ENCODE peak calls at places on chromosome 19, in seven cellular contexts. R is stomach, S is heart left ventricle, N is MCF 10A, P is heart right ventricle, M is upper lobe of right lung, D is body of pancreas. T is an unnamed sample.
A peak's percentile ranks its signal among the peaks of the same experiment; 100 is the strongest.

GRCh38 chr19:1302534-1303239 is 17.0 kb downstream of the EFNA2 start:
- DNase-seq in D (no peak), P (no peak), M (no peak), R (no peak), S (no peak), N (no peak), T (no peak)

GRCh38 chr19:44696939-44697669 is 1.8 kb upstream of the CEACAM16 start:
- DNase-seq in D (peak; percentile 77), R (no peak), M (peak; percentile 76), P (no peak), S (no peak), N (no peak), T (no peak)

GRCh38 chr19:49977846-49978245 is 16.9 kb upstream of the SIGLEC11 start:
- DNase-seq in R (no peak), D (no peak), S (no peak), P (no peak), M (no peak), N (no peak), T (no peak)

GRCh38 chr19:48506138-48506733 is 5.4 kb downstream of the LMTK3 start:
- DNase-seq in S (no peak), R (no peak), D (no peak), N (peak; percentile 76), P (no peak), M (no peak), T (no peak)

GRCh38 chr19:17830567-17831418 is 9.5 kb upstream of the INSL3 start:
- DNase-seq in N (no peak), P (peak; percentile 39), D (peak; percentile 88), R (peak; percentile 90), M (peak; percentile 69), S (no peak), T (no peak)

GRCh38 chr19:48090281-48090802 is 20.3 kb downstream of the PLA2G4C start:
- DNase-seq in M (no peak), R (no peak), D (peak; percentile 11), S (no peak), P (no peak), N (no peak), T (no peak)

GRCh38 chr19:31555634-31556215 is 206.5 kb upstream of the TSHZ3 start:
- DNase-seq in N (no peak), S (no peak), R (no peak), D (no peak), M (no peak), P (no peak), T (no peak)

GRCh38 chr19:12544401-12544876 is 6.8 kb downstream of the ZNF564 start:
- DNase-seq in P (peak; percentile 17), R (no peak), S (no peak), N (no peak), M (no peak), D (no peak), T (no peak)

GRCh38 chr19:18613589-18614234 is 1.0 kb downstream of the TMEM59L start:
- DNase-seq in M (no peak), D (no peak), N (no peak), P (no peak), R (no peak), S (no peak), T (no peak)

GRCh38 chr19:21698215-21698614 is 69.2 kb downstream of the ZNF100 start:
- DNase-seq in D (peak; percentile 46), N (peak; percentile 11), S (no peak), P (no peak), M (no peak), R (no peak), T (no peak)

GRCh38 chr19:4830768-4831265 is 695 bp downstream of the TICAM1 start:
- DNase-seq in M (no peak), R (no peak), S (no peak), N (peak; percentile 42), P (no peak), D (no peak), T (no peak)

GRCh38 chr19:16366433-16367268 is 42.0 kb downstream of the KLF2 start:
- DNase-seq in R (no peak), P (no peak), M (no peak), S (no peak), N (no peak), D (no peak), T (peak; percentile 85)

GRCh38 chr19:51959791-51960190 is 26.8 kb downstream of the ZNF350 start:
- DNase-seq in S (no peak), P (no peak), M (no peak), D (no peak), N (no peak), R (no peak), T (no peak)

GRCh38 chr19:8924283-8924682 is 85.9 kb downstream of the MUC16 start:
- DNase-seq in P (no peak), S (no peak), M (no peak), R (no peak), D (no peak), N (no peak), T (no peak)

GRCh38 chr19:40424637-40425449 is 949 bp downstream of the SERTAD1 start:
- DNase-seq in R (no peak), D (no peak), S (no peak), P (no peak), M (no peak), N (peak; percentile 16), T (peak; percentile 80)

GRCh38 chr19:40422428-40423226 is 3.2 kb downstream of the SERTAD1 start:
- DNase-seq in S (no peak), M (no peak), R (no peak), D (no peak), N (no peak), P (no peak), T (peak; percentile 82)

GRCh38 chr19:40423938-40424337 is 1.9 kb downstream of the SERTAD1 start:
- DNase-seq in P (no peak), D (no peak), S (no peak), N (no peak), R (no peak), M (no peak), T (no peak)

GRCh38 chr19:40423227-40423566 is 2.6 kb downstream of the SERTAD1 start:
- DNase-seq in S (no peak), D (no peak), N (no peak), R (no peak), P (no peak), M (no peak), T (no peak)

DNA sequence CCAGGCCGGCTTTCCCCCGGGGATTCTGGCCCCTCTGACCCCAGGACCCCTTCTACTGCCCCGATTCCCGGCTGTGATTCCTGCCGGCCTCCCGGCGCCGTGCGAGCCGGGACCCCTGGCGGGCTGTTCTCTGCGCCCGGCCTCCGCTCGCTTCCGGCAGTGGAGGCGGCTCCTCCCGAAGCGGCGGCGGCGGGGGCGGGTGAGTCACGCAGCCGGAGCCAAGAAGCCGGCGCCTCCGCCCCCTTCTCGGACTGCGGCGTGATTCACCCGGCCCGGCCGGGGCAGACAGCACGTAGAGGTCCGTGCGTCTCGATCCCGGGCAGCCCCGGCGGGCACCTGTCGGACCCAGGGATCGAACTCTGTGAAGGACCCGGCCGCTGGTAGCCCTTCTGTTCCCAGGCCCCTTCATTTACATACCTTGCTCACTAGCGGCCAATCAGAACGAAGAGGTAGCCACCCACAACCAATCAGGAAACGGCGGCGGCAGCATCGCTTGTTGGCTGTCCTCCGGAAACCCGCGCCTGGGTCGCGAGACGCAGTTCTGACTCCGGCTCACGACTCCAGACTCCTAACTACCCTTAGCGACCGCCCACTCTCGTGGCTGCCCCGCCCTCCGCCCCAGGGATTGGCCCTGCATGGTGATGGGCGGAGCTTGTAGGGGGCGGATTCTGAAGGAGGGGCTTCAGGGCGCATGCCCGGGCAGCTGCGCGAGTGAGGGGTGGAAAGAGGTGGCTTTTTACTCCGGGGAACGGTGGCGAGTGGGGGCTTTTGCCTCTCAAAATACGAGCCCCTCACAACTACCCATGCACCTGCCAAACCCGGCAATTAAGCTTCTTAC is at the start of gene SERTAD1:
- DNase-seq in S (peak; percentile 100), P (peak; percentile 100), N (peak; percentile 99), D (peak; percentile 100), R (peak; percentile 100), M (peak; percentile 100), T (peak; percentile 100)
- TF ChIP-seq CTCF in S (peak; percentile 71), P (peak; percentile 83), N (peak; percentile 86), D (peak; percentile 83), R (no peak), M (peak; percentile 75), T (peak; percentile 83)

DNA sequence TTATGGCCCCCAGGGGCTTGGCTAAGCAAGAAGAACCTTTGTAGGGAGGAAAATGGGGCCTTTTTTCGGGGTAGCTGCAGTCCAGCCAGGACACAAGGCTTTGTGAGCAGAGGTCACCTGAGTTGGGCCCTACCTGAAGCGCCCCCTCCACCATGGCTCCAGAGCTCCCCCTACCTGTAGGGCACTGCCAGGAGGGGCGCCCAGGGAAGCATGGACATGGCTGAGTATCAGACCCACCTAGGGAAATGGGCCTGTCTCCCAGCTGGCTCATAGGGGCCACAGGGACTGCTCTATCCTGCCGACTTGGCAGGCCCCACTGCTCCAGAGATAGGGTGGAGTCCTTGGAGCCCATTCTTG is 9.0 kb upstream of the CEBPA start:
- DNase-seq in M (peak; percentile 80), P (no peak), N (no peak), D (peak; percentile 57), S (no peak), R (peak; percentile 68), T (no peak)
- TF ChIP-seq CTCF in M (peak; percentile 40), P (no peak), N (no peak), D (peak; percentile 50), S (no peak), R (no peak), T (peak; percentile 16)

GRCh38 chr19:36256853-36257511 is 42.1 kb downstream of the ZNF146 start:
- DNase-seq in P (no peak), R (no peak), D (no peak), M (no peak), S (no peak), N (no peak), T (no peak)
- TF ChIP-seq CTCF in P (no peak), R (no peak), D (no peak), M (no peak), S (no peak), N (no peak), T (no peak)

DNA sequence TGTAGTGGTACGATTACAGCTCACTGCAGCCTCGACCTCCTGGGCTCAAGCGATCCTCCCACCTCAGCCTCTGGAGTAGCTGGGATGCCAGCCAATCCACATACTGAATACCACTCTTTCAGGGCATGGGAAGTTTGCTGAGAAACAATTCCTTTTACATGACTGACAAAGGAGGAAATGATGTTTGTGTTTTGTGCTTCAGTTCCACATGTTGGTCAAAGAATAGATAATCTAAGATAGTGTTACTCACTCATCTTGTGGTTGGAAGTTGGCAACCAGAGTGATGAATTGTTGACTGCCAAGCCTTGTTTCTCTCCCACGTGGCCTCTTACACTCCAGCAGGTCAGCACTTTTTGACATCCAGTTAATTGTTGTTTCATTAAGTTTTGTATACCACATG is 7.6 kb downstream of the MBD3L2B start:
- DNase-seq in N (peak; percentile 75), D (no peak), M (no peak), S (no peak), P (no peak), R (no peak), T (no peak)
- TF ChIP-seq CTCF in N (no peak), D (no peak), M (no peak), S (no peak), P (no peak), R (no peak), T (no peak)

T was measured in spleen.